ENCODE peak calls at places on chromosomes 7 and 10, in ten cellular contexts. P is K562; S is IMR-90; O is stimulated activated CD8-positive, alpha-beta memory T cell treated with anti-CD3 and anti-CD28 coated beads, Interleukin-7, amount 100 ng/mL, for 1 hour; B is HTR-8/SVneo; N is spleen; R is activated naive CD4-positive, alpha-beta T cell; U is frontal cortex; G is H4; T is adrenal gland. W is an unnamed sample.
A peak's percentile ranks its signal among the peaks of the same experiment; 100 is the strongest.

GRCh38 chr7:43879477-43879876 is 10.2 kb upstream of the MRPS24 start:
- DNase-seq in P (no peak), S (peak; percentile 93), O (no peak), B (no peak), N (no peak), R (no peak), U (no peak), G (no peak), T (no peak), W (no peak)

GRCh38 chr7:92685146-92686042 is 95.2 kb upstream of the FAM133B start:
- DNase-seq in P (no peak), S (no peak), O (peak; percentile 35), B (no peak), N (no peak), R (peak; percentile 10), U (no peak), G (no peak), T (no peak), W (no peak)

GRCh38 chr10:77890097-77890496 is 36.5 kb downstream of the DLG5 start:
- DNase-seq in P (peak; percentile 60), S (no peak), O (no peak), B (no peak), N (no peak), R (no peak), U (no peak), G (no peak), T (no peak), W (no peak)

GRCh38 chr7:117021960-117022359 is 68.7 kb downstream of the ST7 start:
- DNase-seq in P (no peak), S (no peak), O (no peak), B (no peak), N (no peak), R (no peak), U (no peak), G (no peak), T (no peak), W (no peak)

GRCh38 chr10:104273899-104274575 is 5.1 kb downstream of the GSTO2 start:
- DNase-seq in P (no peak), S (no peak), O (no peak), B (no peak), N (no peak), R (no peak), U (no peak), G (no peak), T (no peak), W (no peak)

GRCh38 chr10:48533540-48533939 is 71.3 kb downstream of the ARHGAP22 start:
- DNase-seq in P (no peak), S (no peak), O (no peak), B (no peak), N (no peak), R (no peak), U (no peak), G (no peak), T (no peak), W (no peak)

GRCh38 chr10:102118867-102119266 is 1.3 kb downstream of the LDB1 start:
- DNase-seq in P (no peak), S (peak; percentile 20), O (no peak), B (no peak), N (peak; percentile 81), R (no peak), U (no peak), G (no peak), T (peak; percentile 62), W (peak; percentile 57)

GRCh38 chr7:135291809-135292253 is 58.2 kb downstream of the STRA8 start:
- DNase-seq in P (no peak), S (peak; percentile 86), O (no peak), B (no peak), N (no peak), R (no peak), U (no peak), G (no peak), T (no peak), W (no peak)

GRCh38 chr7:5420841-5421625 is 2.6 kb downstream of the TNRC18 start:
- DNase-seq in P (peak; percentile 49), S (no peak), O (no peak), B (no peak), N (peak; percentile 89), R (no peak), U (no peak), G (no peak), T (no peak), W (no peak)

GRCh38 chr7:131487217-131487616 is 69.2 kb downstream of the PODXL start:
- DNase-seq in P (no peak), S (no peak), O (no peak), B (no peak), N (no peak), R (no peak), U (no peak), G (no peak), T (no peak), W (no peak)

GRCh38 chr10:11212686-11213085 is 195.0 kb downstream of the CELF2 start:
- DNase-seq in P (no peak), S (no peak), O (no peak), B (no peak), N (no peak), R (no peak), U (no peak), G (no peak), T (no peak), W (no peak)

GRCh38 chr7:50502947-50503346 is 52.8 kb upstream of the FIGNL1 start:
- DNase-seq in P (no peak), S (no peak), O (no peak), B (no peak), N (peak; percentile 53), R (no peak), U (no peak), G (no peak), T (no peak), W (no peak)

GRCh38 chr7:5139998-5140397 is 50.0 kb upstream of the WIPI2 start:
- DNase-seq in P (peak; percentile 10), S (peak; percentile 9), O (no peak), B (no peak), N (no peak), R (no peak), U (no peak), G (peak; percentile 60), T (no peak), W (peak; percentile 33)

GRCh38 chr7:127683776-127684681 is 32.0 kb downstream of the SND1 start:
- DNase-seq in P (no peak), S (no peak), O (no peak), B (no peak), N (no peak), R (no peak), U (no peak), G (no peak), T (no peak), W (no peak)

GRCh38 chr10:60182691-60183090 is 207.0 kb downstream of the ANK3 start:
- DNase-seq in P (no peak), S (peak; percentile 21), O (no peak), B (no peak), N (no peak), R (no peak), U (no peak), G (no peak), T (no peak), W (no peak)

GRCh38 chr10:63214586-63214985 is 81.5 kb downstream of the NRBF2 start:
- DNase-seq in P (no peak), S (peak; percentile 11), O (no peak), B (no peak), N (no peak), R (no peak), U (no peak), G (no peak), T (no peak), W (no peak)

GRCh38 chr10:124715479-124715878 is 28.7 kb downstream of the FAM53B start:
- DNase-seq in P (no peak), S (no peak), O (no peak), B (no peak), N (peak; percentile 76), R (no peak), U (no peak), G (no peak), T (no peak), W (no peak)

GRCh38 chr10:71131096-71131495 is 81.3 kb upstream of the UNC5B start:
- DNase-seq in P (no peak), S (no peak), O (no peak), B (no peak), N (no peak), R (no peak), U (no peak), G (no peak), T (no peak), W (no peak)

GRCh38 chr10:58180633-58181032 is 87.1 kb downstream of the IPMK start:
- DNase-seq in P (no peak), S (peak; percentile 6), O (no peak), B (no peak), N (no peak), R (no peak), U (no peak), G (no peak), T (no peak), W (no peak)

GRCh38 chr10:44046605-44047004 is 338.3 kb downstream of the CXCL12 start:
- DNase-seq in P (no peak), S (peak; percentile 52), O (no peak), B (no peak), N (no peak), R (no peak), U (no peak), G (peak; percentile 45), T (no peak), W (no peak)